ENCODE peak calls at places on chromosome 11, in five cellular contexts. U is AG09319, C is stromal cell of bone marrow, G is activated T-cell treated with anti-CD3 and anti-CD28 coated beads for 48 hours, F is cardiac muscle cell. A is an unnamed sample.

GRCh38 chr11:125337836-125338235 is 158.2 kb downstream of the FEZ1 start:
- DNase-seq in C (no peak), U (no peak), G (no peak), F (peak), A (no peak)

GRCh38 chr11:69638941-69639681 is 1.8 kb upstream of the CCND1 start:
- DNase-seq in F (peak), U (peak), C (peak), G (no peak), A (peak)

GRCh38 chr11:415640-416041 is 842 bp upstream of the SIGIRR start:
- DNase-seq in U (no peak), C (no peak), G (no peak), F (no peak), A (peak)

GRCh38 chr11:76172583-76172982 is 33.7 kb downstream of the WNT11 start:
- DNase-seq in C (no peak), F (no peak), U (no peak), G (no peak), A (no peak)

GRCh38 chr11:70225629-70226582 is 22.8 kb downstream of the FADD start:
- DNase-seq in G (no peak), U (no peak), C (no peak), F (peak), A (no peak)

GRCh38 chr11:94926271-94926625 is 47.1 kb downstream of the CWC15 start:
- DNase-seq in G (no peak), C (no peak), U (no peak), F (no peak), A (no peak)

GRCh38 chr11:58301576-58301975 is 33.5 kb upstream of the OR10W1 start:
- DNase-seq in F (no peak), C (peak), U (no peak), G (no peak), A (no peak)

GRCh38 chr11:70739811-70740474 is 341.6 kb downstream of the CTTN start:
- DNase-seq in G (no peak), C (no peak), F (no peak), U (no peak), A (peak)

GRCh38 chr11:22304337-22304961 is 33.7 kb upstream of the SLC17A6 start:
- DNase-seq in U (peak), F (peak), C (no peak), G (no peak), A (no peak)

GRCh38 chr11:44680982-44681597 is 45.7 kb upstream of the TSPAN18 start:
- DNase-seq in G (peak), F (peak), U (no peak), C (no peak), A (no peak)

GRCh38 chr11:282171-282570 is 4.0 kb downstream of the NLRP6 start:
- DNase-seq in F (no peak), U (no peak), G (no peak), C (no peak), A (peak)

GRCh38 chr11:100556781-100557180 is 130.3 kb upstream of the ARHGAP42 start:
- DNase-seq in F (no peak), U (no peak), G (no peak), C (no peak), A (no peak)

GRCh38 chr11:132821027-132821426 is 711.3 kb downstream of the OPCML start:
- DNase-seq in G (no peak), U (no peak), F (no peak), C (peak), A (no peak)

GRCh38 chr11:76314741-76315090 is 66.2 kb downstream of the THAP12 start:
- DNase-seq in F (no peak), U (no peak), C (peak), G (no peak), A (no peak)

GRCh38 chr11:96161271-96162089 is 181.5 kb downstream of the MAML2 start:
- DNase-seq in G (no peak), F (peak), C (no peak), U (no peak), A (no peak)

GRCh38 chr11:132559371-132560036 is 972.8 kb downstream of the OPCML start:
- DNase-seq in G (no peak), U (no peak), C (no peak), F (no peak), A (no peak)